ENCODE peak calls at places on chromosomes 1 and 21, in four cellular contexts. N is brain microvascular endothelial cell, W is heart right ventricle, H is uterus. K is an unnamed sample.

GRCh38 chr1:226686440-226687436 is 52.3 kb downstream of the ITPKB start:
- DNase-seq in W (no peak), H (no peak), N (no peak), K (no peak)

GRCh38 chr1:27659497-27660299 is 12.3 kb downstream of the IFI6 start:
- DNase-seq in H (peak; percentile 93), N (peak; percentile 70), W (peak; percentile 93), K (peak; percentile 54)

GRCh38 chr21:31874817-31875216 is 2.0 kb downstream of the HUNK start:
- DNase-seq in N (no peak), H (peak; percentile 19), W (no peak), K (no peak)

GRCh38 chr1:43274125-43274803 is 4.5 kb downstream of the TMEM125 start:
- DNase-seq in W (peak; percentile 29), N (peak; percentile 9), H (no peak), K (no peak)

GRCh38 chr1:239386453-239387303 is at the start of gene CHRM3:
- DNase-seq in H (peak; percentile 29), N (no peak), W (peak; percentile 11), K (peak; percentile 24)

GRCh38 chr1:72623299-72623708 is 341.0 kb upstream of the NEGR1 start:
- DNase-seq in H (no peak), N (peak; percentile 18), W (no peak), K (no peak)

GRCh38 chr1:200041337-200042118 is 14.0 kb downstream of the NR5A2 start:
- DNase-seq in W (no peak), H (no peak), N (no peak), K (no peak)

GRCh38 chr1:80427886-80428285 is 1372.8 kb upstream of the ADGRL2 start:
- DNase-seq in H (no peak), W (no peak), N (no peak), K (no peak)

GRCh38 chr1:206025283-206025820 is 1.7 kb upstream of the CTSE start:
- DNase-seq in N (no peak), H (no peak), W (no peak), K (no peak)

GRCh38 chr1:11573293-11573692 is 80.9 kb downstream of the FBXO2 start:
- DNase-seq in H (no peak), W (no peak), N (no peak), K (no peak)

GRCh38 chr1:18532390-18533170 is 51.9 kb downstream of the KLHDC7A start:
- DNase-seq in H (no peak), N (no peak), W (no peak), K (no peak)

GRCh38 chr1:39787468-39787867 is 1.2 kb downstream of the BMP8B start:
- DNase-seq in N (no peak), W (no peak), H (no peak), K (no peak)

GRCh38 chr1:64893921-64894320 is 72.4 kb downstream of the JAK1 start:
- DNase-seq in W (no peak), H (no peak), N (no peak), K (no peak)

GRCh38 chr1:75430526-75430925 is 180.4 kb downstream of the SLC44A5 start:
- DNase-seq in W (no peak), N (no peak), H (no peak), K (no peak)

GRCh38 chr1:4261327-4261726 is 361.3 kb upstream of the C1orf174 start:
- DNase-seq in N (no peak), W (no peak), H (no peak), K (no peak)

GRCh38 chr1:198638441-198638840 is 399 bp upstream of the PTPRC start:
- DNase-seq in W (no peak), H (no peak), N (no peak), K (no peak)
- H3K27ac ChIP-seq in W (no peak overlapping the region), H (no peak overlapping the region), N (no peak overlapping the region), K (peak overlapping the region; percentile 3)

GRCh38 chr1:38331496-38332210 is 285.1 kb upstream of the POU3F1 start:
- DNase-seq in H (no peak), N (no peak), W (no peak), K (no peak)
- H3K27ac ChIP-seq in H (no peak overlapping the region), N (no peak overlapping the region), W (no peak overlapping the region), K (no peak overlapping the region)

GRCh38 chr1:35860680-35861079 is 22.3 kb upstream of the AGO1 start:
- DNase-seq in W (no peak), N (no peak), H (no peak), K (no peak)
- H3K27ac ChIP-seq in W (no peak overlapping the region), N (no peak overlapping the region), H (no peak overlapping the region), K (no peak overlapping the region)

GRCh38 chr1:58816747-58817221 is 32.9 kb upstream of the JUN start:
- DNase-seq in N (no peak), W (no peak), H (no peak), K (no peak)

GRCh38 chr1:58815069-58815679 is 31.3 kb upstream of the JUN start:
- DNase-seq in N (peak; percentile 94), H (peak; percentile 86), W (peak; percentile 83), K (peak; percentile 46)

GRCh38 chr1:58814251-58815068 is 30.6 kb upstream of the JUN start:
- DNase-seq in H (peak; percentile 45), N (peak; percentile 52), W (peak; percentile 56), K (no peak)

GRCh38 chr1:58815680-58816071 is 31.8 kb upstream of the JUN start:
- DNase-seq in H (no peak), N (peak; percentile 26), W (peak; percentile 17), K (no peak)

DNA sequence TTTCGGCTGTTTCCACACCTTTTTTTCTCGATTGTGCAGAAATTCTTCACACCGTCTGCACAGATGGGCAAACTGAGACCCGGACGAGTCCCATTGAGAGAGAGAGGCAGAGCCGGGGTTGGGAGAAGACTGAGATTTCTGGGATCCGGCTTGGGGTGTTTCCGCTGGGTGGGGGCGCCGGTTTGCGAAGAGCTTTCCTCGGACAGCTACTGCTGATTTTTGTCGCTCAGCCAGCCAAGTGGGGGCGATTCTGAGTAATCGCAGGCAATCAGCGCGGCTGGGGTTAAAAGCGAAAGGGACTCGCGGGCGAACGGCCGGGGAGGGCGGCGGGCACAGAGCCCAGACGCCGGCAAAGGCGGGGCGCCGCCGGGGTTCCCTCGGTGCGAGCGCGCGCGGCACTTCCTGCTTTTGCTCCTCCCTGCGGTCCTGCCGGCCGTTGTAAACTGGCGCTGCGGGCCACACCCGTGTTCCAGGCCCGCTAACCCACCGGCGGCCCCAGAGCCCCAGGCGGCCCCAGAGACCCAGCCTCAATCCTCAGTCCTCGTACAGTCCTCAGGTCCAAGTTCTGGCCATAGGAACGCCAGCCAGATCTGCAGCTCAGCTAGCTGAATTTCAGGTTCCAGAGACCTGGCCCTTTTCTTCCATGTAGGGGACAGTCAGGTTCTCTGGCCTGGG is 32.4 kb upstream of the JUN start:
- DNase-seq in H (peak; percentile 90), N (peak; percentile 87), W (peak; percentile 90), K (peak; percentile 56)
- H3K27ac ChIP-seq in H (peak overlapping the region; percentile 95), N (peak overlapping the region; percentile 77), W (peak overlapping the region; percentile 95), K (peak overlapping the region; percentile 87)

GRCh38 chr21:41715649-41716321 is 51.1 kb downstream of the RIPK4 start:
- DNase-seq in H (no peak), W (no peak), N (no peak), K (no peak)
- H3K27ac ChIP-seq in H (no peak overlapping the region), W (no peak overlapping the region), N (no peak overlapping the region), K (no peak overlapping the region)

K was measured in caudate nucleus.